ENCODE peak calls at places on chromosomes 12 and 14, in nine cellular contexts. F is stimulated activated CD4-positive, alpha-beta T cell treated with anti-CD3 and anti-CD28 coated beads, TNF-alpha, amount 100 ng/mL, for 48 hours; M is uterus; J is A549; K is upper lobe of left lung; E is CD8-positive, alpha-beta T cell; V is right lobe of liver; W is HFFc6; Q is NCI-H2107. I is an unnamed sample.

GRCh38 chr12:92570056-92570753 is 132.6 kb upstream of the PLEKHG7 start:
- DNase-seq in W (peak; percentile 69), E (no peak), J (peak; percentile 88), K (no peak), V (no peak), F (no peak), M (peak; percentile 41), Q (peak; percentile 46), I (peak; percentile 63)

GRCh38 chr12:62192486-62193250 is 67.5 kb upstream of the USP15 start:
- DNase-seq in K (peak; percentile 34), M (peak; percentile 31), J (peak; percentile 78), Q (peak; percentile 65), F (no peak), W (peak; percentile 87), E (peak; percentile 60), V (peak; percentile 49), I (peak; percentile 61)

GRCh38 chr14:76329150-76329881 is 46.6 kb upstream of the ESRRB start:
- DNase-seq in M (no peak), V (no peak), W (no peak), K (peak; percentile 32), F (no peak), Q (no peak), J (no peak), E (no peak), I (no peak)

GRCh38 chr14:64060648-64061096 is 207.9 kb downstream of the SYNE2 start:
- DNase-seq in M (no peak), W (no peak), V (peak; percentile 35), E (no peak), J (peak; percentile 34), Q (peak; percentile 15), K (no peak), F (no peak), I (peak; percentile 29)

GRCh38 chr12:6773662-6774351 is 1.5 kb downstream of the LAG3 start:
- DNase-seq in J (no peak), F (no peak), E (no peak), K (peak; percentile 80), W (no peak), Q (no peak), V (no peak), M (no peak), I (no peak)

GRCh38 chr14:42112108-42112507 is 505.4 kb downstream of the LRFN5 start:
- DNase-seq in W (no peak), Q (no peak), K (no peak), J (no peak), E (no peak), F (no peak), V (no peak), M (no peak), I (no peak)

GRCh38 chr12:94644622-94645021 is 5.7 kb downstream of the TMCC3 start:
- DNase-seq in V (peak; percentile 40), K (no peak), W (no peak), Q (peak; percentile 28), E (no peak), J (no peak), M (no peak), F (no peak), I (no peak)

GRCh38 chr14:33908540-33909223 is 42.2 kb downstream of the EGLN3 start:
- DNase-seq in F (no peak), J (peak; percentile 7), K (no peak), V (no peak), Q (no peak), M (no peak), W (no peak), E (no peak), I (no peak)

GRCh38 chr12:65902504-65902903 is 78.2 kb downstream of the HMGA2 start:
- DNase-seq in V (no peak), F (no peak), J (no peak), W (peak; percentile 34), K (no peak), E (no peak), Q (no peak), M (no peak), I (no peak)

GRCh38 chr12:65125975-65126374 is 4.9 kb upstream of the WIF1 start:
- DNase-seq in J (no peak), W (no peak), K (no peak), M (no peak), F (no peak), Q (no peak), V (no peak), E (no peak), I (no peak)

GRCh38 chr14:52254086-52254485 is 13.4 kb upstream of the PTGDR start:
- DNase-seq in J (no peak), E (no peak), F (no peak), K (no peak), Q (no peak), V (no peak), M (no peak), W (no peak), I (no peak)

GRCh38 chr14:64951291-64951690 is 8.7 kb upstream of the GPX2 start:
- DNase-seq in V (no peak), W (no peak), E (no peak), M (no peak), F (no peak), K (no peak), J (no peak), Q (no peak), I (no peak)

GRCh38 chr12:19572920-19573558 is 133.7 kb downstream of the AEBP2 start:
- DNase-seq in V (no peak), E (no peak), J (peak; percentile 68), Q (no peak), M (no peak), F (peak; percentile 7), K (peak; percentile 34), W (peak; percentile 53), I (peak; percentile 43)

I was measured in endothelial cell.